ENCODE peak calls at places on chromosome 2, in four cellular contexts. U is neural progenitor cell, H is osteoblast, M is HepG2. P is an unnamed sample.

GRCh38 chr2:137980459-137980858 is 16.2 kb downstream of the HNMT start:
- DNase-seq in U (no peak), H (no peak), M (no peak), P (no peak)

GRCh38 chr2:164178835-164179470 is 442.3 kb downstream of the GRB14 start:
- DNase-seq in U (no peak), H (no peak), M (no peak), P (no peak)

GRCh38 chr2:112542974-112543760 is 902 bp downstream of the POLR1B start:
- DNase-seq in U (peak), H (no peak), M (peak), P (peak)

GRCh38 chr2:65491381-65491903 is 59.0 kb upstream of the SPRED2 start:
- DNase-seq in U (no peak), H (no peak), M (no peak), P (no peak)

GRCh38 chr2:206083602-206084467 is 2.1 kb downstream of the INO80D start:
- DNase-seq in U (peak), H (peak), M (no peak), P (peak)

GRCh38 chr2:25306767-25307368 is 34.9 kb downstream of the DNMT3A start:
- DNase-seq in U (no peak), H (no peak), M (no peak), P (no peak)

GRCh38 chr2:162016080-162016479 is 57.9 kb downstream of the DPP4 start:
- DNase-seq in U (no peak), H (no peak), M (peak), P (no peak)

GRCh38 chr2:189178726-189179606 is 595 bp downstream of the COL5A2 start:
- DNase-seq in U (peak), H (no peak), M (no peak), P (no peak)

GRCh38 chr2:218802595-218802994 is 20.6 kb downstream of the CYP27A1 start:
- DNase-seq in U (no peak), H (no peak), M (no peak), P (no peak)

GRCh38 chr2:19545507-19545906 is 187.1 kb upstream of the OSR1 start:
- DNase-seq in U (no peak), H (no peak), M (no peak), P (no peak)

GRCh38 chr2:63740943-63741342 is 100.8 kb upstream of the UGP2 start:
- DNase-seq in U (no peak), H (no peak), M (peak), P (no peak)

GRCh38 chr2:219327719-219328118 is 4.8 kb downstream of the RESP18 start:
- DNase-seq in U (no peak), H (no peak), M (no peak), P (no peak)

GRCh38 chr2:7634370-7634769 is 717.2 kb downstream of the RNF144A start:
- DNase-seq in U (no peak), H (peak), M (no peak), P (peak)

GRCh38 chr2:126973745-126974144 is 75.1 kb downstream of the TEX51 start:
- DNase-seq in U (no peak), H (no peak), M (no peak), P (no peak)

GRCh38 chr2:195477996-195478382 is 179.0 kb upstream of the SLC39A10 start:
- DNase-seq in U (no peak), H (no peak), M (no peak), P (no peak)

GRCh38 chr2:192465145-192465544 is 270.4 kb upstream of the TMEFF2 start:
- DNase-seq in U (no peak), H (no peak), M (no peak), P (no peak)

GRCh38 chr2:74553892-74554820 is at the start of the genes DOK1 and LOXL3:
- DNase-seq in U (peak), H (peak), M (peak), P (peak)

GRCh38 chr2:126894585-126895182 is 4.0 kb upstream of the TEX51 start:
- DNase-seq in U (no peak), H (no peak), M (no peak), P (no peak)

GRCh38 chr2:28869494-28870145 is 489 bp downstream of the TRMT61B start:
- DNase-seq in U (peak), H (no peak), M (no peak), P (no peak)

GRCh38 chr2:191316246-191316645 is 71.0 kb downstream of the MYO1B start:
- DNase-seq in U (no peak), H (no peak), M (no peak), P (no peak)

GRCh38 chr2:22481507-22482217 is 903.3 kb upstream of the KLHL29 start:
- DNase-seq in U (no peak), H (no peak), M (no peak), P (no peak)

GRCh38 chr2:233758849-233759248 is 1.2 kb upstream of the UGT1A1 start:
- DNase-seq in U (no peak), H (no peak), M (no peak), P (no peak)

GRCh38 chr2:37877457-37878315 is 47.4 kb upstream of the RMDN2 start:
- DNase-seq in U (peak), H (no peak), M (peak), P (peak)

GRCh38 chr2:237090906-237091305 is 5.2 kb downstream of the COPS8 start:
- DNase-seq in U (no peak), H (no peak), M (no peak), P (no peak)

GRCh38 chr2:156339110-156339847 is 6.8 kb upstream of the NR4A2 start:
- DNase-seq in U (no peak), H (no peak), M (no peak), P (no peak)

GRCh38 chr2:133780099-133780996 is 212.1 kb upstream of the NCKAP5 start:
- DNase-seq in U (peak), H (no peak), M (peak), P (peak)

GRCh38 chr2:99085400-99085799 is 56.1 kb upstream of the C2orf15 start:
- DNase-seq in U (peak), H (no peak), M (peak), P (no peak)

GRCh38 chr2:55856936-55857335 is 66.6 kb downstream of the EFEMP1 start:
- DNase-seq in U (no peak), H (no peak), M (no peak), P (no peak)

GRCh38 chr2:100237046-100237615 is 85.2 kb downstream of the LONRF2 start:
- DNase-seq in U (no peak), H (no peak), M (no peak), P (no peak)

GRCh38 chr2:20143263-20143662 is 81.7 kb downstream of the SDC1 start:
- DNase-seq in U (no peak), H (no peak), M (no peak), P (no peak)

GRCh38 chr2:238685327-238685709 is 162.6 kb upstream of the TWIST2 start:
- DNase-seq in U (no peak), H (no peak), M (no peak), P (no peak)

GRCh38 chr2:157194097-157194688 is 63.3 kb upstream of the GALNT5 start:
- DNase-seq in U (peak), H (peak), M (peak), P (peak)

GRCh38 chr2:11863513-11864328 is 117.3 kb downstream of the LPIN1 start:
- DNase-seq in U (peak), H (peak), M (peak), P (peak)
- H2AFZ ChIP-seq in U (peak), H (peak), M (no peak), P (peak)

DNA sequence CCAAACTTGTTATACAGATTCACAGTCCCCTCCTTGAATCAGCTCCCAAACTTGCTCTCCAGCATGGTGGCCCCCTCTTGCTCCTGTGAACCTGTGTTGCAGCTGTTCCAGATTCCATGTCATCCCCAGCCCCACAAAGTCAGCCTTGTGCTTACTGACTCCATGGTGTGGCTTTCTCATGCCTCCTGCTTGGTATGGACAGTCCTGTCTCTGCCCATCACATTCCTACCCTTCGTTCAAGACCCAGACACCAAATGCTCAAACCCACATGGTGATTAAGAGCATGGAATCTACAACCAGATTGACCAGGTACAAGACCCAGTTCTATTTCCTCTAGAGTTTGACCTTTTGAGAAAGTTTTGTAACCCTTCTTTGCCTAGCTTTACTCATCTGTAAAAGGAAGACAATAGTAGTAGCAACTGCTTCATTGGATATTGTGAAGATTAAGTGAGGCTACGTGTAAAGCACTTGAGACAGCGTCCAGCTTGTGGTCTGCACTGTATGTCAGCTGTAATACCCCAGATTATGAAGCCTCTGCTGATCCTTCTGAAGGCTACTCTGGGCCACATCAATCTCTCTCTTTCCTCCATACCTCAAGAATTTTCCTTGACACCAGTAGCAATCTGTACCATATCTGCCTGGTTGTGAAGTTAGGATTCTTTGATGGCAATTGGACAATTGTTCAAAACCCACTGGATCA is 146.4 kb upstream of the HAAO start:
- DNase-seq in U (no peak), H (no peak), M (no peak), P (no peak)
- H2AFZ ChIP-seq in U (no peak), H (no peak), M (no peak), P (no peak)

GRCh38 chr2:158969717-158970521 is 1.5 kb downstream of the TANC1 start:
- DNase-seq in U (peak), H (peak), M (no peak), P (peak)
- H2AFZ ChIP-seq in U (peak), H (peak), M (peak), P (peak)

GRCh38 chr2:43098539-43098938 is 127.9 kb downstream of the ZFP36L2 start:
- DNase-seq in U (no peak), H (no peak), M (peak), P (no peak)

GRCh38 chr2:43099797-43100196 is 126.6 kb downstream of the ZFP36L2 start:
- DNase-seq in U (no peak), H (no peak), M (no peak), P (no peak)

GRCh38 chr2:43100883-43101662 is 125.3 kb downstream of the ZFP36L2 start:
- DNase-seq in U (peak), H (peak), M (no peak), P (no peak)

GRCh38 chr2:43101751-43102150 is 124.7 kb downstream of the ZFP36L2 start:
- DNase-seq in U (no peak), H (no peak), M (no peak), P (no peak)

GRCh38 chr2:43100362-43100882 is 126.0 kb downstream of the ZFP36L2 start:
- DNase-seq in U (no peak), H (no peak), M (no peak), P (no peak)
- H2AFZ ChIP-seq in U (peak), H (peak), M (no peak), P (no peak)

GRCh38 chr2:118634876-118635275 is 212.6 kb downstream of the EN1 start:
- DNase-seq in U (no peak), H (no peak), M (no peak), P (no peak)
- H2AFZ ChIP-seq in U (no peak), H (no peak), M (no peak), P (no peak)

GRCh38 chr2:43084699-43085091 is 141.7 kb downstream of the ZFP36L2 start:
- DNase-seq in U (no peak), H (no peak), M (no peak), P (peak)

GRCh38 chr2:43082111-43082877 is 144.1 kb downstream of the ZFP36L2 start:
- DNase-seq in U (no peak), H (peak), M (no peak), P (peak)

GRCh38 chr2:43082878-43083261 is 143.5 kb downstream of the ZFP36L2 start:
- DNase-seq in U (no peak), H (no peak), M (no peak), P (no peak)

GRCh38 chr2:43083710-43084698 is 142.4 kb downstream of the ZFP36L2 start:
- DNase-seq in U (peak), H (peak), M (no peak), P (peak)

GRCh38 chr2:43083278-43083677 is 143.1 kb downstream of the ZFP36L2 start:
- DNase-seq in U (no peak), H (no peak), M (no peak), P (no peak)
- H2AFZ ChIP-seq in U (no peak), H (peak), M (no peak), P (peak)

P was measured in DND-41.